ENCODE peak calls at places on chromosomes 3 and 15, in eight cellular contexts. W is tibial artery, O is AG04449, H is colonic mucosa, A is A673, I is AG04450, J is foreskin fibroblast, R is kidney epithelial cell. V is an unnamed sample.

GRCh38 chr15:90400005-90400758 is 12.1 kb downstream of the IQGAP1 start:
- DNase-seq in O (no peak), H (no peak), R (no peak), W (no peak), A (no peak), J (no peak), I (no peak), V (no peak)

GRCh38 chr15:44023176-44023575 is 171.9 kb downstream of the FRMD5 start:
- DNase-seq in J (no peak), O (no peak), H (no peak), R (no peak), I (no peak), A (no peak), W (no peak), V (peak; percentile 42)

GRCh38 chr15:23570466-23570865 is 5.0 kb downstream of the MKRN3 start:
- DNase-seq in I (no peak), A (no peak), R (no peak), H (no peak), W (no peak), O (no peak), J (no peak), V (no peak)

GRCh38 chr3:32759342-32759741 is 58.5 kb upstream of the TRIM71 start:
- DNase-seq in A (no peak), J (no peak), H (no peak), I (no peak), R (no peak), W (no peak), O (no peak), V (no peak)

GRCh38 chr3:15055019-15055557 is 10.0 kb downstream of the MRPS25 start:
- DNase-seq in I (no peak), H (no peak), J (no peak), A (no peak), O (no peak), W (no peak), R (no peak), V (peak; percentile 68)

GRCh38 chr15:84915011-84915958 is 30.8 kb downstream of the SLC28A1 start:
- DNase-seq in J (peak; percentile 64), I (no peak), A (no peak), W (peak; percentile 80), H (peak; percentile 53), O (peak; percentile 73), R (peak; percentile 89), V (peak; percentile 87)

GRCh38 chr3:100448079-100448478 is 44.3 kb upstream of the TMEM45A start:
- DNase-seq in O (no peak), H (no peak), J (no peak), R (no peak), W (no peak), I (no peak), A (no peak), V (no peak)

GRCh38 chr3:65039754-65040210 is 352.0 kb upstream of the ADAMTS9 start:
- DNase-seq in H (no peak), J (no peak), A (no peak), W (no peak), I (no peak), R (peak; percentile 32), O (no peak), V (peak; percentile 49)

GRCh38 chr3:185623909-185624308 is 37.8 kb downstream of the SENP2 start:
- DNase-seq in O (no peak), H (no peak), A (no peak), J (no peak), R (no peak), W (no peak), I (no peak), V (no peak)

GRCh38 chr3:50352762-50353161 is 2.1 kb downstream of the CYB561D2 start:
- DNase-seq in J (peak; percentile 49), R (no peak), I (no peak), O (no peak), A (no peak), W (no peak), H (no peak), V (peak; percentile 43)
- TF ChIP-seq CTCF in J (peak; percentile 44), R (peak; percentile 32), I (peak; percentile 34), O (peak; percentile 16), A (peak; percentile 18), W (no peak), H (no peak), V (peak; percentile 31)

GRCh38 chr3:190513409-190514162 is at the start of gene IL1RAP:
- DNase-seq in O (peak; percentile 55), H (peak; percentile 94), W (peak; percentile 87), R (peak; percentile 68), A (peak; percentile 98), I (peak; percentile 65), J (peak; percentile 92), V (peak; percentile 91)
- TF ChIP-seq CTCF in O (peak; percentile 20), H (peak; percentile 82), W (peak; percentile 75), R (no peak), A (peak; percentile 50), I (peak; percentile 18), J (peak; percentile 25), V (no peak)

DNA sequence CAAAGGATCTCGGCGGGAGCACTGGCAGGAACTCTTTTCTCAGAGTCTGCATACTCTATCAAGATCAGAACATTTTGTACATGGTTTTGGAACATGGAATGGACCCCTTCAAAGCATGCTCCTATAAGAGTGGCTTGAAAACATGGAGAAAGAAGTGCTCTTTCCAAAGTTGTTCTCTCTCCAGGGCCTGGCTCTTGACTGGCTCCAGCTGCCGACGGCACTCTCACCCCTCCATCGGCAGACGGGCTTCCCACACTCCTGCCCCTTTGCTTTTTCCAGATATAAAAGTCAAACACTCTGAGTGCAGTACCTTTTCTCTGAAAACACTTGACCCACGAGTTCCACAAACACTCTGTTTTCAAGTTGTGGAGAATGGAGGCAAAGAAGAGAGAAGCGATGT is 72.5 kb upstream of the ONECUT1 start:
- DNase-seq in J (no peak), I (no peak), A (no peak), W (no peak), H (no peak), R (no peak), O (no peak), V (no peak)
- TF ChIP-seq CTCF in J (no peak), I (no peak), A (no peak), W (no peak), H (no peak), R (no peak), O (no peak), V (no peak)

GRCh38 chr3:157522646-157523045 is 19.4 kb upstream of the VEPH1 start:
- DNase-seq in H (no peak), I (no peak), R (no peak), A (no peak), W (no peak), J (no peak), O (no peak), V (no peak)
- TF ChIP-seq CTCF in H (no peak), I (no peak), R (no peak), A (no peak), W (no peak), J (no peak), O (no peak), V (no peak)

GRCh38 chr3:171172070-171172469 is 145.6 kb upstream of the SLC2A2 start:
- DNase-seq in O (no peak), W (no peak), A (peak; percentile 17), H (no peak), R (no peak), J (no peak), I (no peak), V (no peak)
- TF ChIP-seq CTCF in O (no peak), W (no peak), A (peak; percentile 54), H (no peak), R (peak; percentile 27), J (peak; percentile 6), I (peak; percentile 37), V (peak; percentile 41)

GRCh38 chr3:66465034-66465433 is 35.8 kb downstream of the LRIG1 start:
- DNase-seq in A (no peak), J (no peak), W (no peak), O (no peak), I (no peak), H (no peak), R (no peak), V (no peak)
- TF ChIP-seq CTCF in A (no peak), J (no peak), W (no peak), O (no peak), I (no peak), H (no peak), R (no peak), V (no peak)

GRCh38 chr3:146747928-146748327 is 142.8 kb upstream of the PLSCR5 start:
- DNase-seq in J (peak; percentile 54), H (no peak), A (peak; percentile 82), R (no peak), O (peak; percentile 14), W (no peak), I (peak; percentile 0), V (peak; percentile 67)
- TF ChIP-seq CTCF in J (peak; percentile 65), H (no peak), A (peak; percentile 76), R (no peak), O (peak; percentile 42), W (peak; percentile 29), I (peak; percentile 56), V (peak; percentile 58)

DNA sequence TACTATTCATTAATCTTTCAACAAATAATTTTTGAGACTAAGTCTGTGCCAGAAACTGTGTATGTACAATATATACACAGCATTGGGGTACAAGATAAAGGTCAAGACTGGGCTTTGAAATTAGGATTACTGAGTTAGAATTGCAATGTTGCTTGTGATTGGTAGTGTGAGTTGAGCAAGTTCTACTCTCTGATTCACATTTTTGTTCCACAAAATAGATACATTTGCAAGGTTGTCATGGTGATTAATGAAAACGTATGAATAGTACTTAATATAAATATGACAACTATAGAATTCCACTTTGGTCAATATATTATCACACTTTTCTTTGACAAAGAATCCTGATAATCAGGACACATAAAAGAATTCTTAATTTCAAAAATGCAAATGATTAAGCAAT is 314.6 kb downstream of the GBE1 start:
- DNase-seq in W (no peak), H (no peak), J (no peak), R (no peak), O (no peak), I (no peak), A (no peak), V (peak; percentile 16)
- TF ChIP-seq CTCF in W (no peak), H (no peak), J (no peak), R (no peak), O (no peak), I (no peak), A (no peak), V (no peak)